ENCODE peak calls at places on chromosomes 2 and 18, in ten cellular contexts. R is NCI-H2081, Z is astrocyte of the spinal cord, K is HCEC 1CT, F is iPS DF 19.7, N is EH, U is GM19239, V is hypothalamus, D is HFFc6, E is mammary epithelial cell. T is an unnamed sample.

GRCh38 chr2:223597071-223597470 is 5.1 kb downstream of the SCG2 start:
- DNase-seq in D (no peak), U (no peak), R (no peak), E (no peak), Z (no peak), V (no peak), K (peak), F (no peak), N (peak), T (no peak)

GRCh38 chr2:177667626-177668025 is 275.1 kb downstream of the AGPS start:
- DNase-seq in F (no peak), V (no peak), E (peak), R (no peak), U (no peak), D (no peak), K (peak), N (peak), Z (no peak), T (peak)

GRCh38 chr2:188963738-188964137 is 10.4 kb upstream of the COL3A1 start:
- DNase-seq in D (no peak), Z (no peak), R (no peak), K (no peak), V (no peak), E (no peak), U (no peak), N (no peak), F (no peak), T (no peak)

GRCh38 chr2:143313861-143314260 is 184.6 kb downstream of the ARHGAP15 start:
- DNase-seq in K (no peak), R (no peak), Z (no peak), D (no peak), F (no peak), U (no peak), V (no peak), N (no peak), E (no peak), T (no peak)

GRCh38 chr2:205376071-205376470 is 306.2 kb upstream of the NRP2 start:
- DNase-seq in N (no peak), F (no peak), E (no peak), V (no peak), Z (no peak), K (no peak), R (no peak), D (no peak), U (no peak), T (no peak)

GRCh38 chr2:179932786-179933185 is 71.4 kb upstream of the ZNF385B start:
- DNase-seq in Z (peak), K (no peak), R (no peak), V (peak), N (no peak), D (no peak), U (no peak), F (no peak), E (no peak), T (no peak)

GRCh38 chr18:75143851-75144250 is 65.1 kb downstream of the PTGR3 start:
- DNase-seq in R (no peak), V (no peak), K (no peak), Z (no peak), N (no peak), E (no peak), F (no peak), U (no peak), D (no peak), T (no peak)

GRCh38 chr2:17877811-17878221 is 651 bp upstream of the KCNS3 start:
- DNase-seq in V (no peak), E (peak), F (no peak), R (no peak), K (no peak), U (peak), Z (peak), N (peak), D (no peak), T (no peak)

GRCh38 chr2:127829845-127830246 is 18.9 kb upstream of the WDR33 start:
- DNase-seq in Z (no peak), R (no peak), V (no peak), F (peak), K (no peak), E (peak), U (peak), N (no peak), D (no peak), T (no peak)

GRCh38 chr2:36380624-36381481 is 25.3 kb downstream of the CRIM1 start:
- DNase-seq in D (peak), E (no peak), F (peak), V (no peak), U (no peak), K (peak), R (no peak), Z (peak), N (peak), T (peak)

GRCh38 chr2:101630224-101630949 is 67.1 kb upstream of the MAP4K4 start:
- DNase-seq in K (no peak), D (no peak), Z (no peak), N (no peak), U (no peak), V (no peak), F (no peak), R (no peak), E (peak), T (no peak)

GRCh38 chr2:121279476-121279875 is 5.5 kb downstream of the TFCP2L1 start:
- DNase-seq in F (no peak), V (no peak), D (no peak), U (no peak), E (no peak), K (no peak), N (no peak), Z (no peak), R (no peak), T (no peak)

GRCh38 chr2:227106845-227107759 is 56.9 kb downstream of the COL4A4 start:
- DNase-seq in N (peak), Z (peak), V (no peak), E (peak), D (peak), F (peak), K (peak), U (no peak), R (peak), T (peak)

GRCh38 chr2:46241344-46241743 is 55.9 kb upstream of the EPAS1 start:
- DNase-seq in U (no peak), D (peak), Z (no peak), V (no peak), E (peak), K (peak), N (peak), F (no peak), R (peak), T (no peak)

GRCh38 chr2:151506170-151506569 is 96.5 kb downstream of the RIF1 start:
- DNase-seq in D (no peak), F (no peak), N (no peak), R (no peak), V (no peak), K (no peak), E (no peak), U (no peak), Z (no peak), T (no peak)

GRCh38 chr18:36711813-36712444 is 116.9 kb downstream of the TPGS2 start:
- DNase-seq in Z (peak), U (no peak), V (no peak), F (no peak), E (peak), K (peak), R (no peak), D (peak), N (peak), T (peak)

GRCh38 chr2:74867841-74868658 is 34.1 kb downstream of the HK2 start:
- DNase-seq in F (no peak), Z (peak), N (peak), E (no peak), V (no peak), K (peak), D (peak), R (no peak), U (no peak), T (no peak)

GRCh38 chr18:76822510-76823165 is at the start of gene ZNF236:
- DNase-seq in N (peak), D (peak), Z (peak), U (peak), V (no peak), K (peak), R (peak), F (no peak), E (peak), T (peak)

GRCh38 chr2:238116298-238117198 is 16.4 kb downstream of the ESPNL start:
- DNase-seq in E (no peak), N (no peak), F (no peak), D (no peak), Z (no peak), V (no peak), R (no peak), U (no peak), K (no peak), T (peak)

GRCh38 chr18:64929026-64929425 is 780.1 kb upstream of the LINC00305 start:
- DNase-seq in N (no peak), F (no peak), D (no peak), K (no peak), R (no peak), U (no peak), V (no peak), Z (peak), E (no peak), T (no peak)